ENCODE peak calls at places on chromosomes 3 and 15, in ten cellular contexts. I, W, O, D, X, R, G, Z, N and M are unnamed samples.

GRCh38 chr3:43773273-43774104 is 82.8 kb downstream of the ABHD5 start:
- DNase-seq in I (no peak), W (no peak), O (peak; percentile 55), D (peak; percentile 58), X (no peak), R (no peak), G (peak; percentile 8), Z (peak; percentile 18), N (peak; percentile 43), M (no peak)

GRCh38 chr3:177131927-177132636 is 65.2 kb downstream of the TBL1XR1 start:
- DNase-seq in I (no peak), W (peak; percentile 11), O (no peak), D (no peak), X (no peak), R (no peak), G (no peak), Z (no peak), N (no peak), M (no peak)

GRCh38 chr3:173249457-173249856 is 108.4 kb upstream of the SPATA16 start:
- DNase-seq in I (no peak), W (no peak), O (no peak), D (no peak), X (no peak), R (no peak), G (no peak), Z (no peak), N (no peak), M (no peak)

GRCh38 chr3:71514621-71515020 is 68.9 kb downstream of the FOXP1 start:
- DNase-seq in I (no peak), W (no peak), O (no peak), D (peak; percentile 33), X (no peak), R (no peak), G (no peak), Z (no peak), N (no peak), M (no peak)

GRCh38 chr15:59306520-59307163 is 66.0 kb downstream of the MYO1E start:
- DNase-seq in I (no peak), W (no peak), O (no peak), D (peak; percentile 82), X (no peak), R (no peak), G (no peak), Z (no peak), N (peak; percentile 82), M (no peak)

GRCh38 chr3:61560452-61561373 is 658 bp upstream of the PTPRG start:
- DNase-seq in I (peak; percentile 65), W (no peak), O (peak; percentile 92), D (peak; percentile 85), X (peak; percentile 66), R (peak; percentile 4), G (peak; percentile 42), Z (no peak), N (peak; percentile 90), M (peak; percentile 43)

GRCh38 chr15:99702895-99703602 is 30.2 kb downstream of the LYSMD4 start:
- DNase-seq in I (no peak), W (no peak), O (no peak), D (peak; percentile 50), X (no peak), R (no peak), G (no peak), Z (no peak), N (peak; percentile 49), M (no peak)

GRCh38 chr3:30438121-30438520 is 168.3 kb upstream of the TGFBR2 start:
- DNase-seq in I (no peak), W (no peak), O (no peak), D (no peak), X (no peak), R (no peak), G (no peak), Z (no peak), N (no peak), M (no peak)

GRCh38 chr15:61835476-61836106 is 224.7 kb downstream of the VPS13C start:
- DNase-seq in I (peak; percentile 62), W (no peak), O (peak; percentile 66), D (peak; percentile 55), X (peak; percentile 62), R (peak; percentile 28), G (peak; percentile 32), Z (peak; percentile 51), N (peak; percentile 84), M (peak; percentile 49)

GRCh38 chr15:85289677-85290365 is 90.6 kb upstream of the AKAP13 start:
- DNase-seq in I (no peak), W (no peak), O (peak; percentile 52), D (peak; percentile 44), X (peak; percentile 32), R (peak; percentile 59), G (peak; percentile 6), Z (no peak), N (peak; percentile 68), M (no peak)

GRCh38 chr3:195040094-195040493 is 230.9 kb downstream of the XXYLT1 start:
- DNase-seq in I (no peak), W (no peak), O (peak; percentile 65), D (no peak), X (no peak), R (no peak), G (no peak), Z (no peak), N (no peak), M (no peak)

GRCh38 chr15:35705885-35706590 is 160.1 kb upstream of the DPH6 start:
- DNase-seq in I (no peak), W (no peak), O (no peak), D (peak; percentile 18), X (no peak), R (no peak), G (no peak), Z (no peak), N (no peak), M (no peak)

GRCh38 chr3:57594576-57594975 is 2.6 kb downstream of the ARF4 start:
- DNase-seq in I (no peak), W (no peak), O (no peak), D (no peak), X (no peak), R (no peak), G (no peak), Z (no peak), N (no peak), M (no peak)

GRCh38 chr3:100033184-100033583 is 81.1 kb downstream of the FILIP1L start:
- DNase-seq in I (no peak), W (no peak), O (no peak), D (peak; percentile 83), X (no peak), R (no peak), G (no peak), Z (no peak), N (no peak), M (no peak)

GRCh38 chr3:46985588-46985987 is 6.1 kb downstream of the NBEAL2 start:
- DNase-seq in I (no peak), W (no peak), O (peak; percentile 16), D (no peak), X (no peak), R (no peak), G (no peak), Z (no peak), N (no peak), M (no peak)

GRCh38 chr15:75327005-75327404 is 8.9 kb upstream of the COMMD4 start:
- DNase-seq in I (no peak), W (no peak), O (no peak), D (no peak), X (no peak), R (no peak), G (no peak), Z (no peak), N (no peak), M (no peak)

GRCh38 chr3:183895296-183895695 is 10.6 kb upstream of the PARL start:
- DNase-seq in I (no peak), W (no peak), O (no peak), D (peak; percentile 58), X (peak; percentile 85), R (peak; percentile 58), G (peak; percentile 19), Z (peak; percentile 27), N (peak; percentile 75), M (no peak)

GRCh38 chr15:77027111-77027696 is 32.3 kb downstream of the PSTPIP1 start:
- DNase-seq in I (peak; percentile 3), W (no peak), O (peak; percentile 16), D (no peak), X (no peak), R (no peak), G (no peak), Z (no peak), N (no peak), M (no peak)

GRCh38 chr3:102165367-102165766 is 269.4 kb upstream of the ZPLD1 start:
- DNase-seq in I (no peak), W (no peak), O (no peak), D (peak; percentile 92), X (no peak), R (no peak), G (no peak), Z (no peak), N (peak; percentile 70), M (no peak)

GRCh38 chr3:122092460-122093165 is 37.5 kb downstream of the CD86 start:
- DNase-seq in I (no peak), W (no peak), O (peak; percentile 43), D (peak; percentile 28), X (peak; percentile 50), R (no peak), G (no peak), Z (peak; percentile 9), N (no peak), M (no peak)

GRCh38 chr3:63576826-63577225 is 75.6 kb upstream of the SNTN start:
- DNase-seq in I (no peak), W (no peak), O (no peak), D (no peak), X (no peak), R (peak; percentile 13), G (no peak), Z (no peak), N (no peak), M (no peak)

GRCh38 chr3:194906970-194907629 is 221.4 kb downstream of the FAM43A start:
- DNase-seq in I (no peak), W (no peak), O (no peak), D (no peak), X (no peak), R (no peak), G (no peak), Z (no peak), N (no peak), M (no peak)

GRCh38 chr3:122357828-122358617 is 25.0 kb downstream of the MIX23 start:
- DNase-seq in I (no peak), W (no peak), O (no peak), D (peak; percentile 9), X (no peak), R (no peak), G (no peak), Z (no peak), N (no peak), M (no peak)

GRCh38 chr15:51973220-51973619 is 1.6 kb upstream of the LEO1 start:
- DNase-seq in I (no peak), W (no peak), O (no peak), D (no peak), X (no peak), R (no peak), G (no peak), Z (no peak), N (peak; percentile 6), M (no peak)

GRCh38 chr3:111351334-111351733 is 190.7 kb upstream of the CD96 start:
- DNase-seq in I (no peak), W (no peak), O (no peak), D (no peak), X (no peak), R (no peak), G (no peak), Z (no peak), N (no peak), M (peak; percentile 1)

GRCh38 chr15:98856540-98856907 is 151.1 kb downstream of the PGPEP1L start:
- DNase-seq in I (no peak), W (no peak), O (no peak), D (peak; percentile 96), X (no peak), R (no peak), G (no peak), Z (no peak), N (peak; percentile 93), M (no peak)

GRCh38 chr15:66729339-66729951 is 27.4 kb downstream of the SMAD6 start:
- DNase-seq in I (no peak), W (no peak), O (no peak), D (peak; percentile 55), X (no peak), R (no peak), G (no peak), Z (no peak), N (peak; percentile 76), M (no peak)